ENCODE peak calls at places on chromosomes 5 and 9, in nine cellular contexts. One of them, this sample, is unnamed.

GRCh38 chr5:54792611-54793404 is 192.6 kb downstream of the ESM1 start:
- DNase-seq in AG04450: no peak
- DNase-seq in activated gamma-delta T cell treated with Interleukin-2 at 50 U/mL for 16 hours: no peak
- DNase-seq in HFFc6: no peak
- DNase-seq in GM10248: no peak
- DNase-seq in NCI-H524 treated with DMSO at 0.1 percent for 48 hours: no peak
- DNase-seq in upper lobe of right lung: no peak
- DNase-seq in putamen: no peak
- DNase-seq in RPMI7951: peak
- DNase-seq in this sample: no peak

GRCh38 chr9:132745911-132746709 is 75.8 kb downstream of the GTF3C4 start:
- DNase-seq in upper lobe of right lung: peak
- DNase-seq in HFFc6: no peak
- DNase-seq in NCI-H524 treated with DMSO at 0.1 percent for 48 hours: no peak
- DNase-seq in putamen: no peak
- DNase-seq in RPMI7951: no peak
- DNase-seq in GM10248: no peak
- DNase-seq in AG04450: no peak
- DNase-seq in activated gamma-delta T cell treated with Interleukin-2 at 50 U/mL for 16 hours: no peak
- DNase-seq in this sample: no peak

GRCh38 chr9:89500008-89500407 is 2.1 kb upstream of the SEMA4D start:
- DNase-seq in activated gamma-delta T cell treated with Interleukin-2 at 50 U/mL for 16 hours: no peak
- DNase-seq in putamen: no peak
- DNase-seq in upper lobe of right lung: no peak
- DNase-seq in NCI-H524 treated with DMSO at 0.1 percent for 48 hours: no peak
- DNase-seq in HFFc6: no peak
- DNase-seq in GM10248: no peak
- DNase-seq in AG04450: no peak
- DNase-seq in RPMI7951: no peak
- DNase-seq in this sample: no peak

GRCh38 chr9:127763918-127764384 is 14.5 kb downstream of the SH2D3C start:
- DNase-seq in HFFc6: no peak
- DNase-seq in AG04450: no peak
- DNase-seq in upper lobe of right lung: peak
- DNase-seq in putamen: no peak
- DNase-seq in GM10248: peak
- DNase-seq in activated gamma-delta T cell treated with Interleukin-2 at 50 U/mL for 16 hours: no peak
- DNase-seq in NCI-H524 treated with DMSO at 0.1 percent for 48 hours: no peak
- DNase-seq in RPMI7951: peak
- DNase-seq in this sample: no peak

GRCh38 chr5:31476607-31477200 is 55.2 kb downstream of the DROSHA start:
- DNase-seq in upper lobe of right lung: no peak
- DNase-seq in NCI-H524 treated with DMSO at 0.1 percent for 48 hours: no peak
- DNase-seq in RPMI7951: no peak
- DNase-seq in activated gamma-delta T cell treated with Interleukin-2 at 50 U/mL for 16 hours: no peak
- DNase-seq in AG04450: no peak
- DNase-seq in putamen: peak
- DNase-seq in GM10248: no peak
- DNase-seq in HFFc6: no peak
- DNase-seq in this sample: no peak

GRCh38 chr9:34123682-34124081 is 2.8 kb downstream of the DCAF12 start:
- DNase-seq in putamen: peak
- DNase-seq in NCI-H524 treated with DMSO at 0.1 percent for 48 hours: no peak
- DNase-seq in RPMI7951: no peak
- DNase-seq in GM10248: peak
- DNase-seq in HFFc6: no peak
- DNase-seq in upper lobe of right lung: no peak
- DNase-seq in activated gamma-delta T cell treated with Interleukin-2 at 50 U/mL for 16 hours: no peak
- DNase-seq in AG04450: no peak
- DNase-seq in this sample: no peak

GRCh38 chr9:92468206-92468605 is 14.1 kb downstream of the ASPN start:
- DNase-seq in AG04450: no peak
- DNase-seq in upper lobe of right lung: no peak
- DNase-seq in activated gamma-delta T cell treated with Interleukin-2 at 50 U/mL for 16 hours: no peak
- DNase-seq in NCI-H524 treated with DMSO at 0.1 percent for 48 hours: no peak
- DNase-seq in RPMI7951: peak
- DNase-seq in GM10248: no peak
- DNase-seq in putamen: peak
- DNase-seq in HFFc6: peak
- DNase-seq in this sample: no peak

GRCh38 chr9:126517751-126518261 is 95.9 kb upstream of the LMX1B start:
- DNase-seq in GM10248: no peak
- DNase-seq in upper lobe of right lung: no peak
- DNase-seq in RPMI7951: no peak
- DNase-seq in activated gamma-delta T cell treated with Interleukin-2 at 50 U/mL for 16 hours: no peak
- DNase-seq in AG04450: no peak
- DNase-seq in NCI-H524 treated with DMSO at 0.1 percent for 48 hours: no peak
- DNase-seq in putamen: no peak
- DNase-seq in HFFc6: no peak
- DNase-seq in this sample: no peak

GRCh38 chr9:79247021-79247420 is 324.7 kb upstream of the TLE4 start:
- DNase-seq in NCI-H524 treated with DMSO at 0.1 percent for 48 hours: no peak
- DNase-seq in RPMI7951: no peak
- DNase-seq in upper lobe of right lung: no peak
- DNase-seq in activated gamma-delta T cell treated with Interleukin-2 at 50 U/mL for 16 hours: no peak
- DNase-seq in AG04450: no peak
- DNase-seq in HFFc6: no peak
- DNase-seq in putamen: no peak
- DNase-seq in GM10248: no peak
- DNase-seq in this sample: no peak

GRCh38 chr5:37086466-37087178 is 162.6 kb downstream of the CPLANE1 start:
- DNase-seq in HFFc6: peak
- DNase-seq in activated gamma-delta T cell treated with Interleukin-2 at 50 U/mL for 16 hours: no peak
- DNase-seq in AG04450: peak
- DNase-seq in GM10248: no peak
- DNase-seq in upper lobe of right lung: no peak
- DNase-seq in NCI-H524 treated with DMSO at 0.1 percent for 48 hours: no peak
- DNase-seq in putamen: no peak
- DNase-seq in RPMI7951: peak
- DNase-seq in this sample: peak

GRCh38 chr5:154757647-154758406 is 2.6 kb downstream of the LARP1 start:
- DNase-seq in AG04450: no peak
- DNase-seq in GM10248: no peak
- DNase-seq in NCI-H524 treated with DMSO at 0.1 percent for 48 hours: no peak
- DNase-seq in activated gamma-delta T cell treated with Interleukin-2 at 50 U/mL for 16 hours: peak
- DNase-seq in HFFc6: no peak
- DNase-seq in upper lobe of right lung: no peak
- DNase-seq in putamen: no peak
- DNase-seq in RPMI7951: no peak
- DNase-seq in this sample: no peak

This sample was measured in LoVo.